ENCODE peak calls at places on chromosome 20, in six cellular contexts. One of them, this sample, is unnamed.

GRCh38 chr20:44651507-44652373 is at the start of gene ADA:
- DNase-seq in kidney glomerular epithelial cell: peak
- DNase-seq in cardiac fibroblast: peak
- DNase-seq in ACHN: peak
- DNase-seq in HFFc6: no peak
- DNase-seq in fibroblast of the aortic adventitia: peak
- DNase-seq in this sample: peak

GRCh38 chr20:6533321-6533720 is 234.2 kb upstream of the BMP2 start:
- DNase-seq in kidney glomerular epithelial cell: peak
- DNase-seq in cardiac fibroblast: peak
- DNase-seq in ACHN: peak
- DNase-seq in HFFc6: no peak
- DNase-seq in fibroblast of the aortic adventitia: peak
- DNase-seq in this sample: peak

GRCh38 chr20:32678948-32679347 is 5.2 kb upstream of the C20orf203 start:
- DNase-seq in kidney glomerular epithelial cell: no peak
- DNase-seq in cardiac fibroblast: no peak
- DNase-seq in ACHN: no peak
- DNase-seq in HFFc6: no peak
- DNase-seq in fibroblast of the aortic adventitia: peak
- DNase-seq in this sample: peak

GRCh38 chr20:53917145-53918009 is 153.0 kb downstream of the BCAS1 start:
- DNase-seq in kidney glomerular epithelial cell: no peak
- DNase-seq in cardiac fibroblast: peak
- DNase-seq in ACHN: no peak
- DNase-seq in HFFc6: peak
- DNase-seq in fibroblast of the aortic adventitia: peak
- DNase-seq in this sample: peak

GRCh38 chr20:23396961-23397620 is 24.2 kb downstream of the NAPB start:
- DNase-seq in kidney glomerular epithelial cell: no peak
- DNase-seq in cardiac fibroblast: peak
- DNase-seq in ACHN: no peak
- DNase-seq in HFFc6: no peak
- DNase-seq in fibroblast of the aortic adventitia: peak
- DNase-seq in this sample: no peak

GRCh38 chr20:45221076-45221475 is at the start of gene SEMG2:
- DNase-seq in kidney glomerular epithelial cell: no peak
- DNase-seq in cardiac fibroblast: no peak
- DNase-seq in ACHN: no peak
- DNase-seq in HFFc6: no peak
- DNase-seq in fibroblast of the aortic adventitia: no peak
- DNase-seq in this sample: no peak

GRCh38 chr20:38520261-38520660 is 47.6 kb downstream of the RALGAPB start:
- DNase-seq in kidney glomerular epithelial cell: no peak
- DNase-seq in cardiac fibroblast: no peak
- DNase-seq in ACHN: no peak
- DNase-seq in HFFc6: no peak
- DNase-seq in fibroblast of the aortic adventitia: no peak
- DNase-seq in this sample: no peak

GRCh38 chr20:41304002-41304401 is 13.5 kb downstream of the ZHX3 start:
- DNase-seq in kidney glomerular epithelial cell: no peak
- DNase-seq in cardiac fibroblast: no peak
- DNase-seq in ACHN: no peak
- DNase-seq in HFFc6: no peak
- DNase-seq in fibroblast of the aortic adventitia: no peak
- DNase-seq in this sample: no peak

GRCh38 chr20:9215539-9215938 is 146.7 kb downstream of the PLCB4 start:
- DNase-seq in kidney glomerular epithelial cell: no peak
- DNase-seq in cardiac fibroblast: peak
- DNase-seq in ACHN: peak
- DNase-seq in HFFc6: no peak
- DNase-seq in fibroblast of the aortic adventitia: no peak
- DNase-seq in this sample: peak

GRCh38 chr20:59933296-59933848 is at the start of gene SYCP2:
- DNase-seq in kidney glomerular epithelial cell: no peak
- DNase-seq in cardiac fibroblast: peak
- DNase-seq in ACHN: no peak
- DNase-seq in HFFc6: no peak
- DNase-seq in fibroblast of the aortic adventitia: peak
- DNase-seq in this sample: peak

GRCh38 chr20:1811621-1812498 is 83.3 kb upstream of the SIRPA start:
- DNase-seq in kidney glomerular epithelial cell: no peak
- DNase-seq in cardiac fibroblast: no peak
- DNase-seq in ACHN: no peak
- DNase-seq in HFFc6: no peak
- DNase-seq in fibroblast of the aortic adventitia: no peak
- DNase-seq in this sample: peak

GRCh38 chr20:38165089-38165965 is at the start of gene TGM2:
- DNase-seq in kidney glomerular epithelial cell: peak
- DNase-seq in cardiac fibroblast: peak
- DNase-seq in ACHN: peak
- DNase-seq in HFFc6: peak
- DNase-seq in fibroblast of the aortic adventitia: peak
- DNase-seq in this sample: peak

GRCh38 chr20:1893721-1894470 is 1.3 kb upstream of the SIRPA start:
- DNase-seq in kidney glomerular epithelial cell: no peak
- DNase-seq in cardiac fibroblast: peak
- DNase-seq in ACHN: no peak
- DNase-seq in HFFc6: no peak
- DNase-seq in fibroblast of the aortic adventitia: peak
- DNase-seq in this sample: no peak

GRCh38 chr20:37630161-37630560 is 63.7 kb upstream of the CTNNBL1 start:
- DNase-seq in kidney glomerular epithelial cell: no peak
- DNase-seq in cardiac fibroblast: no peak
- DNase-seq in ACHN: no peak
- DNase-seq in HFFc6: no peak
- DNase-seq in fibroblast of the aortic adventitia: no peak
- DNase-seq in this sample: no peak

GRCh38 chr20:3753098-3753497 is 14.5 kb downstream of the ADISSP start:
- DNase-seq in kidney glomerular epithelial cell: peak
- DNase-seq in cardiac fibroblast: peak
- DNase-seq in ACHN: peak
- DNase-seq in HFFc6: peak
- DNase-seq in fibroblast of the aortic adventitia: peak
- DNase-seq in this sample: peak

GRCh38 chr20:37389844-37390275 is 43.9 kb downstream of the SRC start:
- DNase-seq in kidney glomerular epithelial cell: no peak
- DNase-seq in cardiac fibroblast: no peak
- DNase-seq in ACHN: no peak
- DNase-seq in HFFc6: no peak
- DNase-seq in fibroblast of the aortic adventitia: no peak
- DNase-seq in this sample: no peak